ENCODE peak calls at places on chromosome X, in six cellular contexts. J is ACHN, D is amniotic epithelial cell, T is NCI-H1105, U is dermis blood vessel endothelial cell, E is fibroblast of lung. L is an unnamed sample.

GRCh38 chrX:68931345-68931744 is 102.5 kb downstream of the EFNB1 start:
- DNase-seq in J (no peak), D (no peak), T (no peak), U (peak; percentile 34), E (no peak), L (no peak)

GRCh38 chrX:39242187-39242586 is 440.9 kb downstream of the MID1IP1 start:
- DNase-seq in J (no peak), D (no peak), T (peak; percentile 36), U (peak; percentile 26), E (peak; percentile 6), L (no peak)

GRCh38 chrX:125293792-125294780 is 25.6 kb upstream of the TEX13C start:
- DNase-seq in J (peak; percentile 10), D (peak; percentile 36), T (no peak), U (no peak), E (no peak), L (no peak)

GRCh38 chrX:41526925-41527324 is 79.8 kb downstream of the NYX start:
- DNase-seq in J (peak; percentile 80), D (peak; percentile 12), T (no peak), U (peak; percentile 8), E (no peak), L (no peak)

GRCh38 chrX:38699116-38699515 is 102.1 kb upstream of the MID1IP1 start:
- DNase-seq in J (no peak), D (no peak), T (no peak), U (no peak), E (no peak), L (no peak)

GRCh38 chrX:100928660-100929613 is at the start of gene XKRX:
- DNase-seq in J (no peak), D (no peak), T (peak; percentile 67), U (peak; percentile 41), E (no peak), L (peak; percentile 46)

GRCh38 chrX:19332983-19333382 is 10.7 kb upstream of the PDHA1 start:
- DNase-seq in J (no peak), D (no peak), T (peak; percentile 5), U (peak; percentile 35), E (peak; percentile 43), L (no peak)

GRCh38 chrX:33188286-33188685 is 23.1 kb downstream of the DMD start:
- DNase-seq in J (no peak), D (no peak), T (no peak), U (no peak), E (no peak), L (no peak)

GRCh38 chrX:134688839-134689238 is 30.6 kb upstream of the PLAC1 start:
- DNase-seq in J (peak; percentile 0), D (peak; percentile 37), T (no peak), U (no peak), E (no peak), L (no peak)

GRCh38 chrX:151715735-151716134 is at the start of gene FATE1:
- DNase-seq in J (no peak), D (no peak), T (no peak), U (no peak), E (no peak), L (no peak)

GRCh38 chrX:19964017-19964710 is 26.7 kb downstream of the BCLAF3 start:
- DNase-seq in J (no peak), D (no peak), T (no peak), U (no peak), E (no peak), L (peak; percentile 58)

GRCh38 chrX:153649178-153649914 is 2.3 kb downstream of the DUSP9 start:
- DNase-seq in J (peak; percentile 15), D (peak; percentile 17), T (no peak), U (peak; percentile 46), E (no peak), L (peak; percentile 44)

GRCh38 chrX:118353081-118353850 is 7.4 kb downstream of the WDR44 start:
- DNase-seq in J (no peak), D (no peak), T (no peak), U (no peak), E (peak; percentile 45), L (no peak)

GRCh38 chrX:46251755-46252154 is 293.5 kb downstream of the ZNF674 start:
- DNase-seq in J (no peak), D (peak; percentile 40), T (no peak), U (peak; percentile 9), E (peak; percentile 64), L (no peak)

GRCh38 chrX:17860811-17861495 is at the start of gene RAI2:
- DNase-seq in J (no peak), D (no peak), T (peak; percentile 55), U (no peak), E (no peak), L (peak; percentile 25)

GRCh38 chrX:36961590-36961989 is 46.6 kb upstream of the FAM47C start:
- DNase-seq in J (peak; percentile 8), D (no peak), T (no peak), U (peak; percentile 4), E (no peak), L (no peak)

GRCh38 chrX:19017271-19017670 is 33.4 kb upstream of the PHKA2 start:
- DNase-seq in J (peak; percentile 34), D (no peak), T (no peak), U (peak; percentile 22), E (peak; percentile 39), L (no peak)

GRCh38 chrX:989959-990510 is 222.4 kb downstream of the CRLF2 start:
- DNase-seq in J (no peak), D (peak; percentile 91), T (peak; percentile 87), U (peak; percentile 84), E (peak; percentile 30), L (peak; percentile 31)

GRCh38 chrX:31223817-31224216 is 152.0 kb upstream of the FTHL17 start:
- DNase-seq in J (no peak), D (peak; percentile 77), T (no peak), U (peak; percentile 53), E (peak; percentile 33), L (no peak)

GRCh38 chrX:108022491-108023089 is 22.3 kb upstream of the VSIG1 start:
- DNase-seq in J (no peak), D (peak; percentile 22), T (no peak), U (peak; percentile 53), E (peak; percentile 6), L (no peak)

GRCh38 chrX:10620121-10620699 is at the start of gene MID1:
- DNase-seq in J (peak; percentile 65), D (peak; percentile 79), T (peak; percentile 59), U (peak; percentile 84), E (peak; percentile 83), L (no peak)

GRCh38 chrX:110692876-110693275 is 102.7 kb downstream of the CHRDL1 start:
- DNase-seq in J (no peak), D (no peak), T (no peak), U (no peak), E (no peak), L (no peak)

GRCh38 chrX:46665232-46666162 is 91.9 kb downstream of the CHST7 start:
- DNase-seq in J (no peak), D (no peak), T (peak; percentile 67), U (peak; percentile 57), E (no peak), L (no peak)

GRCh38 chrX:133185119-133185518 is 33.0 kb downstream of the TFDP3 start:
- DNase-seq in J (no peak), D (no peak), T (no peak), U (no peak), E (no peak), L (no peak)

GRCh38 chrX:15838017-15838416 is 16.6 kb downstream of the AP1S2 start:
- DNase-seq in J (no peak), D (no peak), T (no peak), U (peak; percentile 7), E (no peak), L (peak; percentile 22)

GRCh38 chrX:41984628-41985027 is 61.3 kb upstream of the CASK start:
- DNase-seq in J (no peak), D (no peak), T (no peak), U (no peak), E (no peak), L (no peak)

GRCh38 chrX:139642241-139642927 is 65.6 kb downstream of the MCF2 start:
- DNase-seq in J (no peak), D (peak; percentile 15), T (no peak), U (no peak), E (peak; percentile 0), L (no peak)

GRCh38 chrX:19535481-19535880 is 20.2 kb upstream of the MAP3K15 start:
- DNase-seq in J (peak; percentile 31), D (peak; percentile 8), T (no peak), U (peak; percentile 32), E (peak; percentile 65), L (no peak)

GRCh38 chrX:150731795-150732194 is 38.6 kb downstream of the MTMR1 start:
- DNase-seq in J (no peak), D (peak; percentile 94), T (no peak), U (peak; percentile 22), E (peak; percentile 91), L (no peak)

GRCh38 chrX:916235-916609 is 285.6 kb downstream of the SHOX start:
- DNase-seq in J (no peak), D (no peak), T (no peak), U (no peak), E (no peak), L (no peak)

GRCh38 chrX:16920116-16920515 is 26.3 kb upstream of the REPS2 start:
- DNase-seq in J (no peak), D (peak; percentile 5), T (no peak), U (peak; percentile 55), E (peak; percentile 16), L (no peak)

GRCh38 chrX:12681047-12681446 is 110.2 kb upstream of the PRPS2 start:
- DNase-seq in J (no peak), D (no peak), T (peak; percentile 32), U (no peak), E (no peak), L (no peak)

GRCh38 chrX:39729834-39730670 is 367.7 kb downstream of the BCOR start:
- DNase-seq in J (no peak), D (no peak), T (no peak), U (no peak), E (no peak), L (no peak)

GRCh38 chrX:23901065-23901464 is 6.7 kb downstream of the APOO start:
- DNase-seq in J (peak; percentile 70), D (peak; percentile 82), T (no peak), U (peak; percentile 88), E (peak; percentile 46), L (no peak)

GRCh38 chrX:119101168-119101567 is 26.4 kb downstream of the KIAA1210 start:
- DNase-seq in J (no peak), D (no peak), T (no peak), U (no peak), E (no peak), L (peak; percentile 8)

L was measured in stimulated activated naive CD8-positive, alpha-beta T cell treated with anti-CD3 and anti-CD28 coated beads, Interleukin-15, amount 100 ng/mL, for 72 hours.